ENCODE peak calls at places on chromosomes 11 and 22, in four cellular contexts. One of them, this sample, is unnamed.
A peak's percentile ranks its signal among the peaks of the same experiment; 100 is the strongest.

GRCh38 chr11:64181506-64182411 is 4.2 kb upstream of the STIP1 start:
- DNase-seq in H1: peak; percentile 68
- DNase-seq in HepG2: peak; percentile 82
- DNase-seq in GM12878: no peak
- DNase-seq in this sample: peak; percentile 95

GRCh38 chr11:2328040-2328439 is 26.2 kb downstream of the TSPAN32 start:
- DNase-seq in GM12878: no peak
- DNase-seq in HepG2: no peak
- DNase-seq in H1: no peak
- DNase-seq in this sample: no peak

GRCh38 chr11:61978703-61979661 is 11.5 kb upstream of the FTH1 start:
- DNase-seq in GM12878: no peak
- DNase-seq in H1: no peak
- DNase-seq in HepG2: no peak
- DNase-seq in this sample: no peak

GRCh38 chr11:4180441-4181183 is 86.0 kb downstream of the RRM1 start:
- DNase-seq in HepG2: no peak
- DNase-seq in GM12878: no peak
- DNase-seq in H1: no peak
- DNase-seq in this sample: no peak

GRCh38 chr11:11155962-11156815 is 196.9 kb downstream of the CSNK2A3 start:
- DNase-seq in GM12878: no peak
- DNase-seq in HepG2: no peak
- DNase-seq in H1: peak; percentile 95
- DNase-seq in this sample: peak; percentile 77

GRCh38 chr22:19105867-19106802 is 16.1 kb downstream of the DGCR2 start:
- DNase-seq in H1: no peak
- DNase-seq in GM12878: no peak
- DNase-seq in HepG2: no peak
- DNase-seq in this sample: peak; percentile 64

GRCh38 chr11:28140689-28141455 is 32.7 kb downstream of the METTL15 start:
- DNase-seq in H1: no peak
- DNase-seq in HepG2: no peak
- DNase-seq in GM12878: no peak
- DNase-seq in this sample: no peak

GRCh38 chr22:17112491-17113042 is 8.6 kb downstream of the TMEM121B start:
- DNase-seq in HepG2: no peak
- DNase-seq in H1: no peak
- DNase-seq in GM12878: no peak
- DNase-seq in this sample: no peak

GRCh38 chr11:120538707-120539106 is 27.2 kb downstream of the GRIK4 start:
- DNase-seq in H1: no peak
- DNase-seq in GM12878: no peak
- DNase-seq in HepG2: no peak
- DNase-seq in this sample: no peak

GRCh38 chr11:35951659-35952058 is 7.8 kb downstream of the LDLRAD3 start:
- DNase-seq in HepG2: no peak
- DNase-seq in H1: no peak
- DNase-seq in GM12878: no peak
- DNase-seq in this sample: no peak

GRCh38 chr22:44154431-44154942 is 26.2 kb upstream of the PARVG start:
- DNase-seq in GM12878: peak; percentile 12
- DNase-seq in H1: no peak
- DNase-seq in HepG2: no peak
- DNase-seq in this sample: no peak

GRCh38 chr11:12198261-12198925 is 88.0 kb downstream of the MICAL2 start:
- DNase-seq in GM12878: no peak
- DNase-seq in H1: no peak
- DNase-seq in HepG2: no peak
- DNase-seq in this sample: no peak

GRCh38 chr22:23175817-23176644 is 4.3 kb upstream of the BCR start:
- DNase-seq in HepG2: no peak
- DNase-seq in GM12878: no peak
- DNase-seq in H1: no peak
- DNase-seq in this sample: no peak

GRCh38 chr11:64356498-64357411 is 2.2 kb upstream of the RPS6KA4 start:
- DNase-seq in H1: peak; percentile 91
- DNase-seq in GM12878: no peak
- DNase-seq in HepG2: peak; percentile 65
- DNase-seq in this sample: peak; percentile 94

GRCh38 chr11:64245401-64245796 is 1.3 kb downstream of the PPP1R14B start:
- DNase-seq in GM12878: no peak
- DNase-seq in H1: no peak
- DNase-seq in HepG2: no peak
- DNase-seq in this sample: no peak

GRCh38 chr22:20186871-20187546 is 36.2 kb upstream of the CCDC188 start:
- DNase-seq in GM12878: no peak
- DNase-seq in HepG2: no peak
- DNase-seq in H1: no peak
- DNase-seq in this sample: no peak

GRCh38 chr11:9858822-9859221 is 194.9 kb downstream of the SWAP70 start:
- DNase-seq in H1: no peak
- DNase-seq in HepG2: peak; percentile 37
- DNase-seq in GM12878: no peak
- DNase-seq in this sample: peak; percentile 11

GRCh38 chr11:114291381-114291780 is 4.8 kb upstream of the NNMT start:
- DNase-seq in HepG2: no peak
- DNase-seq in H1: no peak
- DNase-seq in GM12878: no peak
- DNase-seq in this sample: no peak

GRCh38 chr11:64561984-64562722 is 28.9 kb upstream of the SLC22A12 start:
- DNase-seq in H1: no peak
- DNase-seq in GM12878: no peak
- DNase-seq in HepG2: no peak
- DNase-seq in this sample: no peak

GRCh38 chr11:125153837-125154236 is 10.7 kb upstream of the PKNOX2 start:
- DNase-seq in HepG2: no peak
- DNase-seq in GM12878: no peak
- DNase-seq in H1: no peak
- DNase-seq in this sample: no peak

GRCh38 chr22:23225724-23226496 is 45.6 kb downstream of the BCR start:
- DNase-seq in GM12878: no peak
- DNase-seq in H1: no peak
- DNase-seq in HepG2: no peak
- DNase-seq in this sample: no peak

GRCh38 chr11:12235945-12236743 is 125.8 kb downstream of the MICAL2 start:
- DNase-seq in GM12878: peak; percentile 48
- DNase-seq in H1: no peak
- DNase-seq in HepG2: peak; percentile 58
- DNase-seq in this sample: peak; percentile 62

GRCh38 chr11:44046202-44046601 is 1.6 kb upstream of the ACCSL start:
- DNase-seq in H1: no peak
- DNase-seq in HepG2: no peak
- DNase-seq in GM12878: no peak
- DNase-seq in this sample: no peak

GRCh38 chr11:75140269-75141138 is 10.4 kb upstream of the SLCO2B1 start:
- DNase-seq in GM12878: peak; percentile 12
- DNase-seq in HepG2: peak; percentile 47
- DNase-seq in H1: peak; percentile 95
- DNase-seq in this sample: peak; percentile 76

DNA sequence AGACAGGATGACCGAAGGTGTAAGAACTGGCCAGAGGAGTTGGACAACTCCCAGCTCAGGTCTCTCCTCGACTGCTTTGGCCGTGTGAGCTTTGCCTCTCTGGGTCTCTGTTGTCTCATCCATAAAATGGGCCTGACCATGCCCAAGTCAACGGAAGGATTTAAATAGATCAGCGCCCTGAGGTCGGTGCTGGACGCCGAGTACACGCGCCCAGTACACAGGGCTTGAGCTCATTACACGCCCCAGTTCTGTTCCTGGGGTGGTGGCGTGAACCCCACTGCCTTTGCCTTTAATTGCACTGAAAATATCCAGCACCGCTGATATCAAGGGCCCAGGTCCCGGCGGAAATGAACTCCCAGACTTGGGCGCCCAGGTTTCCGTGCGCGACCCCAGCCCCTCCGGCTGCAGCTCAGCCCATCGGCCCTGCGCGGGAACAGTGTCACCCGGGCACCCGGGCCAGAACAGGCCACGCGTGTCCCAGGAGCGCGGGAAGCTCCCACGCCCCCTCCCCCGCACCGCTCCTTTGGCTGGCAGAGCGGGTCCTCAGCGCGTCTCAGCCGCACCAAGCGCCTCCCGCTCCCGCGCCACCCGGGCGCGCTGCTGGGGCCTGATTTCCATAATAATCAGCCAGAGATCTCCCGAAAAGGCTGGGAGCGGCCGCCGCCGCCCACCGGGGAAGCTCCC is 42.2 kb downstream of the CYTH4 start:
- DNase-seq in HepG2: no peak
- DNase-seq in GM12878: no peak
- DNase-seq in H1: no peak
- DNase-seq in this sample: no peak
- TF ChIP-seq ZNF274 in HepG2: no peak
- TF ChIP-seq ZNF274 in GM12878: no peak
- TF ChIP-seq ZNF274 in H1: no peak
- TF ChIP-seq ZNF274 in this sample: no peak

DNA sequence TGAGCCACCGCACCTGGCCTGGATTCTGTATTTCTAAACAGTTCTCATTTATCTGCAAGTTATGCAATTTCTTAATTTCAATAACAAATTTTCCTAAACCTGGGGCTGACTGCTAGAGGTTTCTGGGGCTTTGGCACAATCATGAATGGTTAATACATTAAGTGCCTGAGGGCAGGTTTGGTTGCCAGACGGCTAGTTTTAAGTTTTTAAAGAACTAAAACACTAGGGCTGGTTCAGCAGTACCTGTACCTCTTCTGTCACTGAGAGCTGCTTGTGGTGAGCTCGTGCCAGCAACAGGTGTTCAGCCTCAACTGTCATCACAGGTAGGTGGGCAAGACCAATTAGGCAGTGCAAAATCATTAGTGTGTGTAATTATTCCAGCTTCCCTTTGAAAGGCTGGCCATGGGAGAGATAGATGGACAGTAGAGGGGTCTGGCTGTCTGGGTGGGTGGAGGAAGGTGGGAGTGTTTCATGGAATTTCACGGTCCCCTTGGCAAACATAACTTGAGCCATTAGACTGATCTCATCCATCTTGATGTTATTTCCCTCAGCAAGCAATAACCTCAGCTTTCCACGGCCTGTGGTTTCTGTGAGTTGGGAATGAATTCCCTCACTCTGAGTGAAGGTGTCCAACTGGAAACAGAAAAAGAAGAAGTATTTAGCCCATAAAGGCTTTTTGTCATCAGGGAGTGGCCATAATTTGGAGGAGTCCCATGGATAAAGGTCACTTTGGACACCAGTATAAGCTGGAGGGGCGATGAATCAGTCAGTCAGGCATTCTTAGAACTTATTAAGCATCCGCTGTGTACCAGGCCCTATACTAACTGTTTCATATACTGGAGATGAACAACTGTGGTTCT is 114.8 kb downstream of the SNX19 start:
- DNase-seq in HepG2: no peak
- DNase-seq in H1: no peak
- DNase-seq in GM12878: no peak
- DNase-seq in this sample: no peak
- TF ChIP-seq USF2 in HepG2: no peak
- TF ChIP-seq USF2 in H1: no peak
- TF ChIP-seq USF2 in GM12878: no peak
- TF ChIP-seq USF2 in this sample: no peak

GRCh38 chr11:34732831-34733230 is 111.9 kb downstream of the EHF start:
- DNase-seq in H1: no peak
- DNase-seq in HepG2: peak; percentile 30
- DNase-seq in GM12878: no peak
- DNase-seq in this sample: no peak

GRCh38 chr11:34731596-34731995 is 110.7 kb downstream of the EHF start:
- DNase-seq in H1: no peak
- DNase-seq in HepG2: no peak
- DNase-seq in GM12878: no peak
- DNase-seq in this sample: no peak

GRCh38 chr11:34728609-34729008 is 107.7 kb downstream of the EHF start:
- DNase-seq in GM12878: no peak
- DNase-seq in HepG2: no peak
- DNase-seq in H1: no peak
- DNase-seq in this sample: no peak

GRCh38 chr11:34727228-34727737 is 106.4 kb downstream of the EHF start:
- DNase-seq in GM12878: no peak
- DNase-seq in H1: no peak
- DNase-seq in HepG2: no peak
- DNase-seq in this sample: peak; percentile 31

DNA sequence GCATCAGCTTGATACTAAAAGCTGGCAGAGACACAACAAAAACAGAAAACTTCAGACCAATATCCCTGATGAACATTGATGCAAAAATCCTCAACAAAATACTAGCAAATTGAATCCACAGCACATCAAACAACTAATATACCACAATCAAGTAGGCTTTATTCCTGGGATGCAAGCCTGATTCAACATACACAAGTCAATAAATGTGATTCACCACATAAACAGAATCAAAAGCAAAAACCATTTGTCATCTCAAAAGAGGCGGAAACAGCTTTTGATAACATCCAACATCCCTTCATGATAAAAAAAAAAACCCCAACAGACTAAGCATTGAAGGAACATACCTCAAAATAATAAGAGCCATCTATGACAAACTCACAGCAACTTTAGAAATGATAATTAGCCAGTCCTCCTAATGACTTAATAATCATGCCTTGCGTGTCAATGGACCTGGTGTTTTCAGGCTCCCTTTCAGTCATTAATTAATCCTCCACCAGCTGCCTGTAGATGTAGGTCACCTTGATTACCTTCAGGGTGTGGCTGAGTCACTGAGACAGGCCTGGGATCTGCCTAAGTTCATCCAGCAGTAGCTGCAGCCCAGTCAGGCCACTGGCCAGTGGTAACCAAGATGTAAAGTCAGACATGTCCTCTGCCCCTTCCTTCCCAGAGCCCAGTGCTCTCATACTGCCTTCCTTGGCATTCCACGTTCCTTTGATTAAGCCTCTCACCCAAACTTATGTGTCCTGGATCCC is 109.8 kb downstream of the EHF start:
- DNase-seq in GM12878: no peak
- DNase-seq in HepG2: no peak
- DNase-seq in H1: no peak
- DNase-seq in this sample: no peak
- TF ChIP-seq ZNF274 in GM12878: no peak
- TF ChIP-seq ZNF274 in HepG2: no peak
- TF ChIP-seq ZNF274 in H1: no peak
- TF ChIP-seq ZNF274 in this sample: no peak

DNA sequence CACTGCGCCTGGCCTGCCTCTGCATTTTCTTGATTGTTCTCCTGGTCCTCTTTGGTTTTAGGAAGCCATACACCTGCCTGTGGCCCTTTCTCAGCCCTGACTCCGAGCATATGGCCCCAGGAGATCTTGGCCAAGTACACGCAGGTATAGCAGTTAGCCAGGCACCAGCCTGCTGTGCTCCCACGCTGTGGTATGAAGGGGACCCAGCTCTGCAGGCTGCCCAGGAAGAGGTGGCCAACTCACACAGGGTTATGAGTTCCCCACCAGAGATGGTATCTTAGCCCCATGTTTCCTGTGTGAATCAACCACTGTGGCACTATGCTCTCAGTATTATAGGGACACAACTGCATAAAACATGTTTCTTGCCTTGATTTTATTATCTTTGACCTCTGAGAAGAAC is 31.1 kb downstream of the SGSM3 start:
- DNase-seq in H1: no peak
- DNase-seq in GM12878: no peak
- DNase-seq in HepG2: no peak
- DNase-seq in this sample: no peak
- TF ChIP-seq USF2 in H1: no peak
- TF ChIP-seq USF2 in GM12878: no peak
- TF ChIP-seq USF2 in HepG2: no peak
- TF ChIP-seq USF2 in this sample: no peak